ENCODE peak calls at places on chromosomes 13 and 19, in four cellular contexts. L, U, S and I are unnamed samples.

GRCh38 chr19:2764945-2765344 is 18.1 kb downstream of the SGTA start:
- DNase-seq in S (no peak), U (no peak), L (no peak), I (no peak)

GRCh38 chr19:48325265-48325910 is at the start of gene EMP3:
- DNase-seq in S (peak; percentile 80), L (peak; percentile 38), U (no peak), I (peak; percentile 89)

GRCh38 chr13:114099191-114099590 is 33.2 kb downstream of the RASA3 start:
- DNase-seq in U (no peak), L (no peak), S (no peak), I (no peak)

GRCh38 chr19:17803264-17803896 is 8.4 kb downstream of the B3GNT3 start:
- DNase-seq in L (no peak), U (no peak), S (no peak), I (no peak)

GRCh38 chr13:87128006-87128405 is 543.2 kb upstream of the SLITRK5 start:
- DNase-seq in L (no peak), S (no peak), U (peak; percentile 43), I (peak; percentile 85)

GRCh38 chr19:52217576-52217975 is 27.7 kb downstream of the PPP2R1A start:
- DNase-seq in S (no peak), L (no peak), U (no peak), I (peak; percentile 18)

GRCh38 chr19:10086904-10087256 is 763 bp downstream of the SHFL start:
- DNase-seq in L (no peak), U (no peak), S (no peak), I (no peak)

GRCh38 chr13:104625196-104625595 is 1559.0 kb upstream of the SLC10A2 start:
- DNase-seq in S (no peak), U (no peak), L (no peak), I (no peak)

GRCh38 chr19:28554321-28555091 is 658.4 kb downstream of the UQCRFS1 start:
- DNase-seq in L (no peak), S (no peak), U (no peak), I (no peak)

GRCh38 chr19:788821-789472 is 8.3 kb upstream of the PTBP1 start:
- DNase-seq in L (no peak), U (no peak), S (no peak), I (peak; percentile 60)

GRCh38 chr19:50332264-50333038 is 3.3 kb upstream of the KCNC3 start:
- DNase-seq in L (no peak), U (no peak), S (no peak), I (peak; percentile 86)

GRCh38 chr13:102089722-102090121 is 312.1 kb downstream of the FGF14 start:
- DNase-seq in L (no peak), S (no peak), U (no peak), I (no peak)

GRCh38 chr19:7926021-7926726 is at the start of gene CTXN1:
- DNase-seq in U (no peak), S (peak; percentile 40), L (no peak), I (peak; percentile 71)

GRCh38 chr13:113288880-113289279 is 8.2 kb upstream of the LAMP1 start:
- DNase-seq in S (no peak), L (no peak), U (no peak), I (no peak)

GRCh38 chr19:28312269-28312668 is 900.7 kb downstream of the UQCRFS1 start:
- DNase-seq in U (no peak), L (no peak), S (no peak), I (no peak)

GRCh38 chr13:39073983-39074382 is 35.7 kb downstream of the NHLRC3 start:
- DNase-seq in L (no peak), U (no peak), S (no peak), I (peak; percentile 38)

GRCh38 chr13:44755872-44756271 is 179.7 kb upstream of the TSC22D1 start:
- DNase-seq in S (peak; percentile 74), U (no peak), L (no peak), I (no peak)

GRCh38 chr13:103006706-103007426 is 59.4 kb downstream of the SLC10A2 start:
- DNase-seq in S (no peak), L (peak; percentile 74), U (no peak), I (no peak)

GRCh38 chr19:51338563-51339312 is 3.2 kb downstream of the VSIG10L start:
- DNase-seq in L (peak; percentile 24), U (peak; percentile 39), S (peak; percentile 86), I (peak; percentile 95)

DNA sequence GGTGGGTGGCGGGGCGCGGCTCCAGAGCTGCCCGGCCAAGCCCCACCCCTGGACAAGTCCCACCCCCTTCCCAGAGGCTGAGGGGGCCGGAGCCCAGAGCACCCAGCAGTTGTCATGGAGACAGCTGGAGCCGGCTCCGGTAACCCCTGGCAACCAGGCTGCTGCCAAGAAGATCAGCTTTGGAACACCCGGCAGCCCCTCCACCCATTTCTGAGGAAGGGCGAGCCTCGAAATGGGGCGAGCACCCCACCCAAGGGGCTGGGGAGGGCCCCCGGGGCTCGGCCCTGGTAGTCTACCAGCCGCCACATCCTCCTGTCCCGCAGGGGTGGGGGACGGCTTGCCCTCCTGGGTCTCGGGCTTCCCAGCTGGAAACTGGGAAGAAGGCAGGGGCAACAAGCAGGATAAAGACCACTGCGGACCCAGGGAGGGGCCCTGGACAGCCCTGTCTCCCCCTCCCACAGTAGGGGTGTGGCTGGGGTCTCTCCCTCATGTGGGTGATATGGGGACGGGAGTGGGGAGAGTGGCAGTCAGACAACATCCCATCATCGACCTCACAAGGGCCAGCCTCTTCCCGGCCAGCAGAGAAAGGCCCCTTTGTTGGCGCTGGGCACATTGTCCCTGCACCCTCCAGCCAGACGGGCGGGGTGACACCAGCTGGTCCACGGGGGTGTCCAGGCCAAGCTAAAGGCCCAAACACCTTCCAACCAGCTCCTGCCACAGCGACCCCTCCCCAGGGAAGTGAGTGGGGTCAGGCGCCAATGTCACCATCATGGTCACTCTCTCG is 1.5 kb downstream of the CERS1 start:
- DNase-seq in U (no peak), L (no peak), S (no peak), I (peak; percentile 68)
- TF ChIP-seq EZH2 in U (no peak), L (no peak), S (no peak), I (no peak)

DNA sequence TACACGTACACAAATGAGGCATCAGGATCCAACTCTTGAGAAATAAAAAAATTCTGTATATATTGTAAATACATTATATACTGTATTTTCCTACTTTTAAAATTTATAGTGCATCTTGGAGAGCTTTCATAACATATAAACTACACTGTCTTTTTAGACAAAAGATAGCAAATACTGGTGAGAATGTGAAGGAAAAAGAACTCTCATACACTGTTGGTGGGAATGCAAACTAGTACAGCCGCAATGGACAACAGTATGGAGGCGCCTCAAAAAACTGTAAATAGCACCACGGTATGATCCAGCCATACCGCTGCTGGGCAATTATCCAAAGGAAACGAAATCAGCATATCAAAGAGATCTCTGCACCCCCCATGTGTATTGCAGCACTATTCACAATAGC is 292.5 kb downstream of the EFNB2 start:
- DNase-seq in U (no peak), L (no peak), S (no peak), I (no peak)
- H3K4me2 ChIP-seq in U (no peak overlapping the region), L (no peak overlapping the region), S (no peak overlapping the region), I (no peak overlapping the region)

GRCh38 chr13:42398542-42398941 is 126.6 kb downstream of the AKAP11 start:
- DNase-seq in U (no peak), S (no peak), L (no peak), I (no peak)
- TF ChIP-seq POLR2AphosphoS5 in U (no peak), S (no peak), L (no peak), I (no peak)

DNA sequence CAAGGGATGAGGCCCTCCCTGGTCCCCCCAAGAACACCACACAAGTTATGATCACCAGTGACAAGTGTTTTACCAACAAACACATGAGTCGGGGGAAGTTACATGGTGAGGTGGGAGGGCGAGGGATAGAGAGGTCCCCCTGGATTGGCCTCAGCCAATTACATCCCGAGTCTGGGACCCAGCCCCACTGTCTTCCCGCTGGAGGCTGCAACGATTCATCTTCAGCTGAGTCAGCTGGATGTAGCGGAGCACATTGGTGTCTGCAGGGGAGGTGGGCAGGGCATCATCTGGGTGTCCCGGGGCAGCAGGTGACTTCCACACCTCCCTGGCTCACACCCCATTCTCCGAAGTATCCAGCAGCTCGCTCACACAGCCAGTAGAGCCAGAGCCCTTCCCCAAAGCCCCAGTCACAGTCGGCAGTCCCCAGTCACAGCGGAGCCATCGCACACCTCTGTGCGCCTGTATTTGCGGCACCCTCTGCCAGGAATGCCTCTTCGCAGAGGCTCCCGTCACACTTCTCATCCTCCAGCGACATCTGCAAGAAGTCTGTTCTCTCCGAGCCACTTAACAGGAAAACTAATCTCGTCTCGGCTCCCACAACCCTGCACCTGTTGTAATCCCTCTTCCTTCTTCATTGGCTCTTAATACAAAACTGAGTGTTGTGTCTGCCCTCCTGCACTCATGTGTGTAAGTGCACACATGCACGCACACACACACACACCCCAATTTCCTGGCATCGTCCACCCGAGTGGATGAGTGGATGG is 2.0 kb downstream of the TTC9B start:
- DNase-seq in S (no peak), U (no peak), L (no peak), I (peak; percentile 32)
- TF ChIP-seq EZH2 in S (peak; percentile 33), U (no peak), L (no peak), I (no peak)